ENCODE peak calls at places on chromosomes 6 and 20, in five cellular contexts. E is breast epithelium, Y is PC-3, X is body of pancreas, H is cardiac muscle cell. J is an unnamed sample.

GRCh38 chr6:31020057-31020456 is 9.8 kb downstream of the MUC22 start:
- DNase-seq in E (no peak), Y (no peak), X (no peak), H (no peak), J (no peak)

GRCh38 chr6:39065561-39065960 is 17.0 kb downstream of the GLP1R start:
- DNase-seq in E (no peak), Y (no peak), X (no peak), H (no peak), J (no peak)

GRCh38 chr20:40694246-40694645 is 5.2 kb upstream of the MAFB start:
- DNase-seq in E (no peak), Y (no peak), X (no peak), H (no peak), J (no peak)

GRCh38 chr6:16244869-16245451 is 6.6 kb downstream of the GMPR start:
- DNase-seq in E (no peak), Y (no peak), X (peak; percentile 38), H (peak; percentile 24), J (no peak)

GRCh38 chr20:50144362-50144761 is 9.2 kb downstream of the PEDS1 start:
- DNase-seq in E (no peak), Y (peak; percentile 73), X (no peak), H (peak; percentile 98), J (peak; percentile 53)

GRCh38 chr6:93423542-93423941 is 4.2 kb upstream of the EPHA7 start:
- DNase-seq in E (no peak), Y (peak; percentile 54), X (no peak), H (peak; percentile 49), J (peak; percentile 13)

GRCh38 chr6:139373928-139374356 is 506 bp downstream of the CITED2 start:
- DNase-seq in E (no peak), Y (no peak), X (peak; percentile 17), H (no peak), J (peak; percentile 28)

GRCh38 chr6:85464260-85464644 is 14.4 kb downstream of the NT5E start:
- DNase-seq in E (no peak), Y (peak; percentile 94), X (no peak), H (peak; percentile 97), J (peak; percentile 43)

GRCh38 chr6:117840541-117840983 is 66.5 kb upstream of the SLC35F1 start:
- DNase-seq in E (no peak), Y (peak; percentile 65), X (no peak), H (peak; percentile 25), J (no peak)

GRCh38 chr6:99241905-99242534 is 107.5 kb downstream of the FAXC start:
- DNase-seq in E (no peak), Y (peak; percentile 55), X (no peak), H (peak; percentile 26), J (no peak)

GRCh38 chr6:43570876-43571441 is 4.9 kb downstream of the XPO5 start:
- DNase-seq in E (no peak), Y (no peak), X (no peak), H (peak; percentile 36), J (no peak)

GRCh38 chr20:37271421-37271768 is 9.8 kb upstream of the GHRH start:
- DNase-seq in E (no peak), Y (no peak), X (no peak), H (no peak), J (no peak)

GRCh38 chr6:99111590-99111989 is 163.8 kb upstream of the FBXL4 start:
- DNase-seq in E (no peak), Y (no peak), X (no peak), H (no peak), J (no peak)

GRCh38 chr20:50625986-50626677 is 65.2 kb downstream of the RIPOR3 start:
- DNase-seq in E (no peak), Y (peak; percentile 72), X (peak; percentile 36), H (peak; percentile 73), J (peak; percentile 76)

DNA sequence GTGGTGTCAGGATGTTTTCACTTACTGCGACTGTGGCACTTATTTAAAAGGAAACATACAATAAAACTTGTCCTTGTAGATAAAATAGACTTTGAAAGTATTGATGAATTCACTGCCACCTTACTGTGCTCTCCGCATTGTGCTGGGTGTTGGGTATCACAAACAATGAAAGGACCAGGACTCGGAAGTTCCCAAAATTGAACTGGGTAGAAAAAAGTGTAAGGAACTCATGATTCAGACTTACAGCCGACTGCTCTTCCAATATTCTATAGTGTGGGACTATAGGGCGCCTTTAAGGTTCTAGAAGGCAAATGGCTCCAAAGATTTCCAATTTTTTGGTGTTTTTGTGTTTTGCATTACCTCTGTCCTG is 32.0 kb upstream of the ID4 start:
- DNase-seq in E (no peak), Y (peak; percentile 6), X (no peak), H (no peak), J (no peak)
- H3K4me3 ChIP-seq in E (peak overlapping the region; percentile 52), Y (peak overlapping the region; percentile 82), X (no peak overlapping the region), H (peak overlapping the region; percentile 24), J (peak overlapping the region; percentile 24)

GRCh38 chr6:40205004-40205403 is 270.7 kb upstream of the MOCS1 start:
- DNase-seq in E (no peak), Y (no peak), X (no peak), H (no peak), J (no peak)
- H3K9me3 ChIP-seq in E (peaks cover 34% of the 10 kb centered on the region), Y (peaks cover 20% of the 10 kb centered on the region), X (peaks cover 5% of the 10 kb centered on the region), H (no peaks in the 10 kb centered on the region), J (no peaks in the 10 kb centered on the region)

GRCh38 chr6:162119349-162119748 is 608.2 kb downstream of the PRKN start:
- DNase-seq in E (no peak), Y (no peak), X (no peak), H (peak; percentile 61), J (no peak)
- TF ChIP-seq CTCF in E (no peak), Y (no peak), X (no peak), H (peak; percentile 18), J (no peak)

DNA sequence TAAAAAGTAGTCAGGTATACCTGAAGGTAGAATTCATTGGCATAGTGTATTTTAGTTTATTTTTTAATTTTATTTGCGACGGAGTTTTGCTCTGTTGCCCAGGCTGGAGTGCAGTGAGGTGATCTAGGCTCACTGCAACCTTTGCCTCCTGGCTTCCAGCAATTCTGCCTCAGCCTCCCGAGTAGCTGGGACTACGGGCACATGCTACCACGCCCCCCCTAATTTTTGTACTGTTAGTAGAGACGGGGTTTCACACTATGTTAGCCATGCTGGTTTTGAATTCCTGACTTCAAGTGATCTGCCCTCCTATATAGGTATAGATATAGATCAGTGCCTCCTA is 102.8 kb upstream of the PRSS16 start:
- DNase-seq in E (no peak), Y (no peak), X (no peak), H (no peak), J (no peak)
- H3K4me3 ChIP-seq in E (no peak overlapping the region), Y (peak overlapping the region; percentile 82), X (no peak overlapping the region), H (peak overlapping the region; percentile 63), J (peak overlapping the region; percentile 49)

J was measured in uterus.